ENCODE peak calls at places on chromosomes 1 and 21, in five cellular contexts. One of them, this sample, is unnamed.

GRCh38 chr1:91924146-91924545 is 25.1 kb upstream of the BRDT start:
- DNase-seq in IMR-90: peak; percentile 91
- DNase-seq in esophagus squamous epithelium: no peak
- DNase-seq in tibial nerve: no peak
- DNase-seq in fibroblast of the aortic adventitia: peak; percentile 88
- DNase-seq in this sample: no peak

GRCh38 chr1:67642694-67643093 is 42.3 kb upstream of the GADD45A start:
- DNase-seq in tibial nerve: peak; percentile 29
- DNase-seq in esophagus squamous epithelium: no peak
- DNase-seq in IMR-90: no peak
- DNase-seq in fibroblast of the aortic adventitia: peak; percentile 40
- DNase-seq in this sample: no peak

GRCh38 chr1:25843483-25843882 is 15.8 kb downstream of the AUNIP start:
- DNase-seq in tibial nerve: no peak
- DNase-seq in IMR-90: no peak
- DNase-seq in esophagus squamous epithelium: no peak
- DNase-seq in fibroblast of the aortic adventitia: no peak
- DNase-seq in this sample: no peak

GRCh38 chr1:54225986-54226559 is 26.1 kb downstream of the MRPL37 start:
- DNase-seq in fibroblast of the aortic adventitia: no peak
- DNase-seq in tibial nerve: no peak
- DNase-seq in IMR-90: no peak
- DNase-seq in esophagus squamous epithelium: no peak
- DNase-seq in this sample: no peak

GRCh38 chr1:192448026-192448578 is 127.5 kb upstream of the RGS1 start:
- DNase-seq in tibial nerve: no peak
- DNase-seq in esophagus squamous epithelium: no peak
- DNase-seq in IMR-90: peak; percentile 12
- DNase-seq in fibroblast of the aortic adventitia: no peak
- DNase-seq in this sample: no peak

GRCh38 chr21:18298228-18298627 is 53.6 kb downstream of the CHODL start:
- DNase-seq in IMR-90: no peak
- DNase-seq in fibroblast of the aortic adventitia: no peak
- DNase-seq in esophagus squamous epithelium: no peak
- DNase-seq in tibial nerve: no peak
- DNase-seq in this sample: no peak

GRCh38 chr1:106910798-106911197 is 145.7 kb upstream of the PRMT6 start:
- DNase-seq in fibroblast of the aortic adventitia: no peak
- DNase-seq in tibial nerve: no peak
- DNase-seq in IMR-90: no peak
- DNase-seq in esophagus squamous epithelium: no peak
- DNase-seq in this sample: no peak

GRCh38 chr1:168116327-168116799 is 20.4 kb downstream of the GPR161 start:
- DNase-seq in esophagus squamous epithelium: no peak
- DNase-seq in IMR-90: no peak
- DNase-seq in fibroblast of the aortic adventitia: no peak
- DNase-seq in tibial nerve: no peak
- DNase-seq in this sample: no peak

GRCh38 chr1:90707363-90707710 is 9.8 kb downstream of the BARHL2 start:
- DNase-seq in tibial nerve: no peak
- DNase-seq in esophagus squamous epithelium: no peak
- DNase-seq in IMR-90: peak; percentile 15
- DNase-seq in fibroblast of the aortic adventitia: peak; percentile 23
- DNase-seq in this sample: no peak

GRCh38 chr1:179137623-179138235 is 55.9 kb downstream of the TOR3A start:
- DNase-seq in fibroblast of the aortic adventitia: peak; percentile 63
- DNase-seq in esophagus squamous epithelium: no peak
- DNase-seq in tibial nerve: no peak
- DNase-seq in IMR-90: peak; percentile 57
- DNase-seq in this sample: no peak

GRCh38 chr1:59367269-59368006 is 70.5 kb downstream of the FGGY start:
- DNase-seq in esophagus squamous epithelium: no peak
- DNase-seq in IMR-90: peak; percentile 94
- DNase-seq in tibial nerve: peak; percentile 68
- DNase-seq in fibroblast of the aortic adventitia: peak; percentile 97
- DNase-seq in this sample: no peak

GRCh38 chr1:187396929-187397796 is 568.4 kb downstream of the PLA2G4A start:
- DNase-seq in fibroblast of the aortic adventitia: no peak
- DNase-seq in IMR-90: no peak
- DNase-seq in tibial nerve: no peak
- DNase-seq in esophagus squamous epithelium: no peak
- DNase-seq in this sample: no peak

GRCh38 chr1:58183286-58183685 is 363.2 kb downstream of the OMA1 start:
- DNase-seq in tibial nerve: no peak
- DNase-seq in IMR-90: no peak
- DNase-seq in esophagus squamous epithelium: no peak
- DNase-seq in fibroblast of the aortic adventitia: no peak
- DNase-seq in this sample: no peak

GRCh38 chr1:52739699-52740467 is 13.6 kb downstream of the ZYG11B start:
- DNase-seq in fibroblast of the aortic adventitia: no peak
- DNase-seq in IMR-90: no peak
- DNase-seq in tibial nerve: no peak
- DNase-seq in esophagus squamous epithelium: no peak
- DNase-seq in this sample: no peak

GRCh38 chr1:117225931-117226330 is 15.2 kb upstream of the VTCN1 start:
- DNase-seq in IMR-90: no peak
- DNase-seq in esophagus squamous epithelium: no peak
- DNase-seq in fibroblast of the aortic adventitia: no peak
- DNase-seq in tibial nerve: no peak
- DNase-seq in this sample: no peak

GRCh38 chr1:56688522-56689026 is 43.5 kb downstream of the PRKAA2 start:
- DNase-seq in IMR-90: peak; percentile 84
- DNase-seq in fibroblast of the aortic adventitia: peak; percentile 55
- DNase-seq in esophagus squamous epithelium: no peak
- DNase-seq in tibial nerve: no peak
- DNase-seq in this sample: peak; percentile 14

GRCh38 chr1:21436488-21437340 is 3.2 kb upstream of the NBPF3 start:
- DNase-seq in IMR-90: no peak
- DNase-seq in esophagus squamous epithelium: no peak
- DNase-seq in fibroblast of the aortic adventitia: no peak
- DNase-seq in tibial nerve: no peak
- DNase-seq in this sample: no peak

GRCh38 chr1:180893614-180894013 is 19.1 kb upstream of the KIAA1614 start:
- DNase-seq in tibial nerve: no peak
- DNase-seq in fibroblast of the aortic adventitia: no peak
- DNase-seq in esophagus squamous epithelium: no peak
- DNase-seq in IMR-90: no peak
- DNase-seq in this sample: no peak

GRCh38 chr1:183694035-183694434 is 40.9 kb upstream of the APOBEC4 start:
- DNase-seq in fibroblast of the aortic adventitia: peak; percentile 29
- DNase-seq in esophagus squamous epithelium: no peak
- DNase-seq in IMR-90: no peak
- DNase-seq in tibial nerve: no peak
- DNase-seq in this sample: no peak

GRCh38 chr1:9373614-9374013 is 80.9 kb downstream of the SPSB1 start:
- DNase-seq in esophagus squamous epithelium: no peak
- DNase-seq in fibroblast of the aortic adventitia: no peak
- DNase-seq in IMR-90: no peak
- DNase-seq in tibial nerve: no peak
- DNase-seq in this sample: no peak

GRCh38 chr1:40712997-40713396 is 21.5 kb downstream of the NFYC start:
- DNase-seq in IMR-90: no peak
- DNase-seq in esophagus squamous epithelium: peak; percentile 1
- DNase-seq in tibial nerve: no peak
- DNase-seq in fibroblast of the aortic adventitia: no peak
- DNase-seq in this sample: peak; percentile 68

GRCh38 chr1:161787355-161787754 is 21.2 kb downstream of the ATF6 start:
- DNase-seq in tibial nerve: no peak
- DNase-seq in IMR-90: no peak
- DNase-seq in esophagus squamous epithelium: no peak
- DNase-seq in fibroblast of the aortic adventitia: no peak
- DNase-seq in this sample: no peak
- TF ChIP-seq CTCF in tibial nerve: no peak
- TF ChIP-seq CTCF in IMR-90: peak; percentile 10
- TF ChIP-seq CTCF in esophagus squamous epithelium: no peak
- TF ChIP-seq CTCF in fibroblast of the aortic adventitia: no peak
- TF ChIP-seq CTCF in this sample: no peak

GRCh38 chr1:111214086-111214801 is 13.3 kb upstream of the CHI3L2 start:
- DNase-seq in esophagus squamous epithelium: no peak
- DNase-seq in fibroblast of the aortic adventitia: no peak
- DNase-seq in IMR-90: peak; percentile 13
- DNase-seq in tibial nerve: no peak
- DNase-seq in this sample: peak; percentile 88

GRCh38 chr1:111217183-111217910 is 10.2 kb upstream of the CHI3L2 start:
- DNase-seq in esophagus squamous epithelium: no peak
- DNase-seq in tibial nerve: no peak
- DNase-seq in IMR-90: no peak
- DNase-seq in fibroblast of the aortic adventitia: no peak
- DNase-seq in this sample: peak; percentile 71

GRCh38 chr1:111218947-111219346 is 8.6 kb upstream of the CHI3L2 start:
- DNase-seq in fibroblast of the aortic adventitia: no peak
- DNase-seq in esophagus squamous epithelium: no peak
- DNase-seq in tibial nerve: no peak
- DNase-seq in IMR-90: no peak
- DNase-seq in this sample: peak; percentile 34

GRCh38 chr1:111214884-111215283 is 12.6 kb upstream of the CHI3L2 start:
- DNase-seq in IMR-90: no peak
- DNase-seq in fibroblast of the aortic adventitia: no peak
- DNase-seq in esophagus squamous epithelium: no peak
- DNase-seq in tibial nerve: no peak
- DNase-seq in this sample: peak; percentile 92

GRCh38 chr1:111216751-111217150 is 10.8 kb upstream of the CHI3L2 start:
- DNase-seq in tibial nerve: no peak
- DNase-seq in fibroblast of the aortic adventitia: no peak
- DNase-seq in esophagus squamous epithelium: no peak
- DNase-seq in IMR-90: no peak
- DNase-seq in this sample: peak; percentile 52
- H3K4me3 ChIP-seq in tibial nerve: no peak overlapping the region
- H3K4me3 ChIP-seq in fibroblast of the aortic adventitia: no peak overlapping the region
- H3K4me3 ChIP-seq in esophagus squamous epithelium: no peak overlapping the region
- H3K4me3 ChIP-seq in IMR-90: no peak overlapping the region
- H3K4me3 ChIP-seq in this sample: peak overlapping the region; percentile 37

GRCh38 chr1:65435987-65436386 is 15.5 kb downstream of the LEPR start:
- DNase-seq in tibial nerve: no peak
- DNase-seq in fibroblast of the aortic adventitia: peak; percentile 69
- DNase-seq in esophagus squamous epithelium: no peak
- DNase-seq in IMR-90: peak; percentile 48
- DNase-seq in this sample: no peak

GRCh38 chr1:65434760-65435159 is 14.3 kb downstream of the LEPR start:
- DNase-seq in fibroblast of the aortic adventitia: no peak
- DNase-seq in tibial nerve: no peak
- DNase-seq in IMR-90: no peak
- DNase-seq in esophagus squamous epithelium: no peak
- DNase-seq in this sample: no peak

GRCh38 chr1:65432918-65433317 is 12.4 kb downstream of the LEPR start:
- DNase-seq in IMR-90: no peak
- DNase-seq in fibroblast of the aortic adventitia: no peak
- DNase-seq in tibial nerve: no peak
- DNase-seq in esophagus squamous epithelium: no peak
- DNase-seq in this sample: no peak

GRCh38 chr1:65431111-65431705 is 10.7 kb downstream of the LEPR start:
- DNase-seq in tibial nerve: no peak
- DNase-seq in IMR-90: peak; percentile 55
- DNase-seq in fibroblast of the aortic adventitia: peak; percentile 76
- DNase-seq in esophagus squamous epithelium: no peak
- DNase-seq in this sample: peak; percentile 40

GRCh38 chr1:65434255-65434654 is 13.8 kb downstream of the LEPR start:
- DNase-seq in esophagus squamous epithelium: no peak
- DNase-seq in tibial nerve: no peak
- DNase-seq in IMR-90: no peak
- DNase-seq in fibroblast of the aortic adventitia: no peak
- DNase-seq in this sample: no peak
- TF ChIP-seq CTCF in esophagus squamous epithelium: peak; percentile 10
- TF ChIP-seq CTCF in tibial nerve: no peak
- TF ChIP-seq CTCF in IMR-90: no peak
- TF ChIP-seq CTCF in fibroblast of the aortic adventitia: no peak
- TF ChIP-seq CTCF in this sample: no peak

DNA sequence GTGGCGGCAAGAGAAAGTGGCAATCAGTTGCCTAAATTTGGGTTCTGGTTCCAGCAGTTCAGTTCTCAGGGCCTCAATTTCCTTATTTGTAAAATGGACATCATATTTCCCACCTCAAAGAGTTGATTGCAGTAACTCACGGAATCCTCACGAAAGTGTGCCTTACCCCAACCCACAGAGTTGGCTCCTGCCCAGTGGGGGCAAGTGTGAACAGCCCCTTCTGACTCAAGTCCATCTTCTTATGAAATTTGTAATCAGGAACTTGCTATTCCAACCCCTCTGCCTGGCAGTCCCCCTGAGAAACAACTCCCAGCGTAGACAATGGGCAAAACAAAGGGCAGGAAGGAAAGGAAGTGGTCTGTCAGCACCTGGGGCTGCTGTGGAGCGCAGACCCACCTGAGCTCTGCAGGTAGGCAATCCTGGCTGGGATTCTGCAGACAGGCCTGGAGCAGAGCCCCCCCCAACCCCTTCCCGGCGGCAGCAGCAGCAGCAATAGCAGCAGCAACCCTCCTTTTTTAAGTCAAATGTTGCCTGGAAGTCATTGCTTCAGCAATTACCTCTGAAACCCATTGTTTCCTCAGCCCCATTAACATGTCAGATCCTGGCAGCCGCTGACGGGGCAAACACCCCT is 223.8 kb upstream of the POU3F1 start:
- DNase-seq in IMR-90: no peak
- DNase-seq in fibroblast of the aortic adventitia: no peak
- DNase-seq in tibial nerve: no peak
- DNase-seq in esophagus squamous epithelium: no peak
- DNase-seq in this sample: no peak
- H3K4me3 ChIP-seq in IMR-90: no peak overlapping the region
- H3K4me3 ChIP-seq in fibroblast of the aortic adventitia: no peak overlapping the region
- H3K4me3 ChIP-seq in tibial nerve: no peak overlapping the region
- H3K4me3 ChIP-seq in esophagus squamous epithelium: no peak overlapping the region
- H3K4me3 ChIP-seq in this sample: no peak overlapping the region

GRCh38 chr1:222168621-222169020 is 379.3 kb downstream of the HHIPL2 start:
- DNase-seq in fibroblast of the aortic adventitia: no peak
- DNase-seq in IMR-90: no peak
- DNase-seq in esophagus squamous epithelium: no peak
- DNase-seq in tibial nerve: no peak
- DNase-seq in this sample: no peak

GRCh38 chr1:222167896-222168295 is 380.0 kb downstream of the HHIPL2 start:
- DNase-seq in tibial nerve: no peak
- DNase-seq in fibroblast of the aortic adventitia: peak; percentile 21
- DNase-seq in IMR-90: peak; percentile 43
- DNase-seq in esophagus squamous epithelium: no peak
- DNase-seq in this sample: no peak

GRCh38 chr1:222167111-222167510 is 380.8 kb downstream of the HHIPL2 start:
- DNase-seq in fibroblast of the aortic adventitia: peak; percentile 72
- DNase-seq in tibial nerve: no peak
- DNase-seq in IMR-90: peak; percentile 94
- DNase-seq in esophagus squamous epithelium: no peak
- DNase-seq in this sample: peak; percentile 44

GRCh38 chr1:222165625-222166024 is 382.3 kb downstream of the HHIPL2 start:
- DNase-seq in fibroblast of the aortic adventitia: peak; percentile 49
- DNase-seq in tibial nerve: no peak
- DNase-seq in esophagus squamous epithelium: no peak
- DNase-seq in IMR-90: no peak
- DNase-seq in this sample: no peak

DNA sequence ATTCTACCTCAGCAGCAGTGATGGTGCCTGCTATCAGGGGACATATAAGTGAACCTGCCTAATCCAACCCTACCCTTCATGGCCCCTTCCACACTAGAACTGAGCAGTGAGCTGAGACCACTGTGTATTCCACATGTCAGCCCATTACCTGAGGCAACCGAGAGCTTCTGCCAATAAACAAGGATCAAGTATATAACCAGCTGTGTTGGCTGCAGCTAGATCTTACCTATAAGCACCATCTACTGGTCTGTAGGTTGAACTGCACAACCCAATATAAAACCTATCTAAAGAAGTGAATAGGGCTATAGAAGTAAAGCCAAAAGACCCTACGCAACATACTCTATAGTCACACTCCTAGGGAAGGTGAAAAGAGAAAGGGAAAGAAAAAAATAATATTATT is 376.9 kb downstream of the HHIPL2 start:
- DNase-seq in esophagus squamous epithelium: no peak
- DNase-seq in fibroblast of the aortic adventitia: peak; percentile 72
- DNase-seq in tibial nerve: no peak
- DNase-seq in IMR-90: peak; percentile 70
- DNase-seq in this sample: peak; percentile 52
- TF ChIP-seq CTCF in esophagus squamous epithelium: peak; percentile 43
- TF ChIP-seq CTCF in fibroblast of the aortic adventitia: peak; percentile 78
- TF ChIP-seq CTCF in tibial nerve: peak; percentile 9
- TF ChIP-seq CTCF in IMR-90: peak; percentile 58
- TF ChIP-seq CTCF in this sample: peak; percentile 42